ENCODE peak calls at places on chromosome 9, in five cellular contexts. E is left ventricle myocardium inferior, Z is foreskin fibroblast, U is fibroblast of mammary gland, A is posterior vena cava. B is an unnamed sample.
A peak's percentile ranks its signal among the peaks of the same experiment; 100 is the strongest.

GRCh38 chr9:88538311-88539085 is 3.5 kb downstream of the NXNL2 start:
- DNase-seq in E (no peak), Z (no peak), U (peak; percentile 21), A (peak; percentile 10), B (no peak)

GRCh38 chr9:132237481-132237880 is 75.6 kb downstream of the NTNG2 start:
- DNase-seq in E (peak; percentile 38), Z (no peak), U (no peak), A (no peak), B (no peak)

GRCh38 chr9:87863882-87864465 is 18.7 kb upstream of the SPATA31E1 start:
- DNase-seq in E (no peak), Z (no peak), U (no peak), A (no peak), B (no peak)

GRCh38 chr9:127139071-127139731 is 16.8 kb upstream of the ANGPTL2 start:
- DNase-seq in E (no peak), Z (no peak), U (no peak), A (no peak), B (no peak)

GRCh38 chr9:121299467-121300282 is 31.7 kb downstream of the GSN start:
- DNase-seq in E (peak; percentile 93), Z (no peak), U (no peak), A (peak; percentile 93), B (peak; percentile 25)

GRCh38 chr9:71506821-71507220 is 261.5 kb downstream of the CEMIP2 start:
- DNase-seq in E (no peak), Z (peak; percentile 5), U (peak; percentile 87), A (no peak), B (peak; percentile 68)

GRCh38 chr9:99340281-99340680 is 118.2 kb downstream of the SEC61B start:
- DNase-seq in E (no peak), Z (no peak), U (peak; percentile 39), A (no peak), B (no peak)

GRCh38 chr9:4923580-4924544 is 61.2 kb upstream of the JAK2 start:
- DNase-seq in E (no peak), Z (no peak), U (peak; percentile 61), A (no peak), B (peak; percentile 17)

GRCh38 chr9:111957856-111958631 is 61.4 kb downstream of the UGCG start:
- DNase-seq in E (no peak), Z (peak; percentile 96), U (peak; percentile 97), A (no peak), B (peak; percentile 93)

GRCh38 chr9:137028281-137029057 is 432 bp upstream of the ABCA2 start:
- DNase-seq in E (peak; percentile 77), Z (peak; percentile 50), U (no peak), A (no peak), B (peak; percentile 21)

GRCh38 chr9:6354072-6354686 is 26.0 kb downstream of the TPD52L3 start:
- DNase-seq in E (no peak), Z (peak; percentile 65), U (peak; percentile 80), A (no peak), B (peak; percentile 73)

GRCh38 chr9:108672475-108673065 is 183.2 kb downstream of the ACTL7B start:
- DNase-seq in E (no peak), Z (no peak), U (peak; percentile 34), A (no peak), B (no peak)

GRCh38 chr9:87464110-87464991 is 33.3 kb upstream of the DAPK1 start:
- DNase-seq in E (no peak), Z (no peak), U (peak; percentile 16), A (no peak), B (peak; percentile 74)

GRCh38 chr9:94639045-94639995 is at the start of gene FBP1:
- DNase-seq in E (peak; percentile 41), Z (no peak), U (no peak), A (peak; percentile 88), B (no peak)

GRCh38 chr9:94746541-94747505 is 20.3 kb downstream of the AOPEP start:
- DNase-seq in E (no peak), Z (no peak), U (no peak), A (no peak), B (no peak)

GRCh38 chr9:121906074-121906520 is 187.0 kb downstream of the TTLL11 start:
- DNase-seq in E (no peak), Z (peak; percentile 66), U (peak; percentile 74), A (no peak), B (peak; percentile 34)

GRCh38 chr9:136403538-136403914 is 3.6 kb upstream of the SNAPC4 start:
- DNase-seq in E (no peak), Z (no peak), U (no peak), A (no peak), B (no peak)

GRCh38 chr9:133539434-133539833 is 4.9 kb downstream of the ADAMTSL2 start:
- DNase-seq in E (peak; percentile 78), Z (no peak), U (no peak), A (no peak), B (no peak)

GRCh38 chr9:130884111-130884531 is 12.5 kb downstream of the QRFP start:
- DNase-seq in E (no peak), Z (no peak), U (no peak), A (no peak), B (no peak)

GRCh38 chr9:100170085-100170484 is 71.0 kb downstream of the INVS start:
- DNase-seq in E (no peak), Z (peak; percentile 26), U (peak; percentile 54), A (no peak), B (no peak)

GRCh38 chr9:97853844-97854695 is 1.0 kb downstream of the FOXE1 start:
- DNase-seq in E (no peak), Z (no peak), U (peak; percentile 37), A (no peak), B (no peak)

GRCh38 chr9:134025606-134026541 is 593 bp downstream of the BRD3OS start:
- DNase-seq in E (peak; percentile 34), Z (peak; percentile 39), U (peak; percentile 33), A (peak; percentile 86), B (peak; percentile 40)